ENCODE peak calls at places on chromosomes 6 and 20, in six cellular contexts. I, X, B, Z, S and D are unnamed samples.

GRCh38 chr6:56866917-56867522 is 87.9 kb upstream of the BEND6 start:
- DNase-seq in I (no peak), X (no peak), B (no peak), Z (peak; percentile 45), S (no peak), D (no peak)

GRCh38 chr6:14263881-14264424 is 146.4 kb downstream of the CD83 start:
- DNase-seq in I (no peak), X (no peak), B (no peak), Z (no peak), S (no peak), D (no peak)

GRCh38 chr20:8932192-8933150 is 136.4 kb upstream of the PLCB4 start:
- DNase-seq in I (no peak), X (no peak), B (no peak), Z (peak; percentile 85), S (no peak), D (no peak)

GRCh38 chr6:1390071-1390804 is 862 bp downstream of the FOXF2 start:
- DNase-seq in I (peak; percentile 71), X (no peak), B (no peak), Z (peak; percentile 76), S (peak; percentile 47), D (no peak)

GRCh38 chr6:39882567-39882953 is 51.7 kb downstream of the MOCS1 start:
- DNase-seq in I (no peak), X (no peak), B (no peak), Z (peak; percentile 91), S (no peak), D (no peak)

GRCh38 chr20:59661621-59662020 is 57.3 kb downstream of the PHACTR3 start:
- DNase-seq in I (no peak), X (no peak), B (no peak), Z (no peak), S (no peak), D (no peak)

GRCh38 chr20:47318596-47319516 is 37.6 kb downstream of the ZMYND8 start:
- DNase-seq in I (peak; percentile 64), X (no peak), B (no peak), Z (peak; percentile 70), S (peak; percentile 46), D (no peak)

GRCh38 chr6:107399927-107400326 is 59.4 kb downstream of the PDSS2 start:
- DNase-seq in I (no peak), X (no peak), B (no peak), Z (no peak), S (no peak), D (no peak)

GRCh38 chr6:83062225-83062624 is 3.4 kb downstream of the UBE3D start:
- DNase-seq in I (peak; percentile 16), X (no peak), B (no peak), Z (peak; percentile 36), S (no peak), D (no peak)

GRCh38 chr6:159594106-159594749 is 98.8 kb downstream of the SOD2 start:
- DNase-seq in I (no peak), X (no peak), B (no peak), Z (peak; percentile 30), S (no peak), D (no peak)

GRCh38 chr20:60332523-60332922 is 374.3 kb downstream of the CDH26 start:
- DNase-seq in I (no peak), X (no peak), B (no peak), Z (no peak), S (no peak), D (no peak)

GRCh38 chr20:35663516-35663812 is 1.2 kb downstream of the CPNE1 start:
- DNase-seq in I (no peak), X (no peak), B (no peak), Z (no peak), S (no peak), D (no peak)

GRCh38 chr6:161748535-161749386 is 474.9 kb upstream of the AGPAT4 start:
- DNase-seq in I (peak; percentile 78), X (peak; percentile 19), B (no peak), Z (peak; percentile 5), S (peak; percentile 85), D (peak; percentile 5)

GRCh38 chr20:1803216-1804128 is 91.7 kb upstream of the SIRPA start:
- DNase-seq in I (peak; percentile 87), X (no peak), B (no peak), Z (peak; percentile 70), S (peak; percentile 81), D (no peak)

GRCh38 chr20:45098096-45098773 is 2.7 kb downstream of the KCNS1 start:
- DNase-seq in I (peak; percentile 92), X (no peak), B (no peak), Z (peak; percentile 51), S (peak; percentile 65), D (no peak)

GRCh38 chr20:17845701-17846475 is 122.7 kb downstream of the SNX5 start:
- DNase-seq in I (no peak), X (no peak), B (no peak), Z (no peak), S (no peak), D (no peak)

GRCh38 chr6:114052141-114052540 is 81.2 kb upstream of the HDAC2 start:
- DNase-seq in I (no peak), X (no peak), B (no peak), Z (no peak), S (no peak), D (no peak)

GRCh38 chr20:45823949-45824835 is 2.9 kb downstream of the TNNC2 start:
- DNase-seq in I (peak; percentile 91), X (no peak), B (no peak), Z (peak; percentile 49), S (peak; percentile 37), D (no peak)

GRCh38 chr20:59806578-59806975 is 126.9 kb downstream of the SYCP2 start:
- DNase-seq in I (no peak), X (no peak), B (no peak), Z (no peak), S (no peak), D (no peak)

GRCh38 chr6:112477125-112477524 is 130.0 kb downstream of the RFPL4B start:
- DNase-seq in I (no peak), X (no peak), B (no peak), Z (no peak), S (no peak), D (no peak)

GRCh38 chr6:7621761-7622160 is 31.8 kb downstream of the SNRNP48 start:
- DNase-seq in I (no peak), X (no peak), B (no peak), Z (no peak), S (no peak), D (no peak)

GRCh38 chr20:38001981-38002380 is 31.3 kb downstream of the TTI1 start:
- DNase-seq in I (no peak), X (no peak), B (no peak), Z (no peak), S (no peak), D (no peak)

GRCh38 chr6:129096651-129097290 is 213.8 kb downstream of the LAMA2 start:
- DNase-seq in I (no peak), X (no peak), B (no peak), Z (no peak), S (no peak), D (no peak)

GRCh38 chr6:131914234-131914633 is 36.9 kb downstream of the CCN2 start:
- DNase-seq in I (no peak), X (no peak), B (no peak), Z (no peak), S (no peak), D (no peak)

GRCh38 chr6:43985329-43985728 is 141.9 kb downstream of the MRPL14 start:
- DNase-seq in I (peak; percentile 23), X (no peak), B (no peak), Z (no peak), S (no peak), D (no peak)

GRCh38 chr6:168216139-168216538 is 103.4 kb downstream of the DACT2 start:
- DNase-seq in I (peak; percentile 87), X (no peak), B (no peak), Z (no peak), S (no peak), D (no peak)

GRCh38 chr6:87756858-87757257 is 54.8 kb upstream of the AKIRIN2 start:
- DNase-seq in I (no peak), X (no peak), B (no peak), Z (peak; percentile 55), S (no peak), D (no peak)

GRCh38 chr6:11615214-11615602 is 77.7 kb downstream of the TMEM170B start:
- DNase-seq in I (no peak), X (no peak), B (no peak), Z (peak; percentile 47), S (no peak), D (no peak)

GRCh38 chr20:41308290-41308691 is 9.2 kb downstream of the ZHX3 start:
- DNase-seq in I (peak; percentile 46), X (no peak), B (no peak), Z (peak; percentile 62), S (no peak), D (no peak)

GRCh38 chr6:15087234-15087633 is 158.6 kb upstream of the JARID2 start:
- DNase-seq in I (no peak), X (no peak), B (no peak), Z (no peak), S (no peak), D (no peak)

GRCh38 chr6:147740326-147740725 is 231.8 kb downstream of the SAMD5 start:
- DNase-seq in I (no peak), X (no peak), B (no peak), Z (no peak), S (no peak), D (no peak)

GRCh38 chr6:30769088-30769852 is 24.9 kb upstream of the IER3 start:
- DNase-seq in I (peak; percentile 68), X (no peak), B (no peak), Z (peak; percentile 93), S (no peak), D (no peak)

GRCh38 chr6:135606392-135606791 is 108.9 kb upstream of the AHI1 start:
- DNase-seq in I (no peak), X (no peak), B (no peak), Z (no peak), S (no peak), D (no peak)

GRCh38 chr20:57346477-57346876 is 4.6 kb upstream of the RAE1 start:
- DNase-seq in I (peak; percentile 70), X (peak; percentile 45), B (peak; percentile 63), Z (peak; percentile 94), S (peak; percentile 82), D (no peak)

GRCh38 chr6:158621694-158622544 is 22.6 kb downstream of the DYNLT1 start:
- DNase-seq in I (no peak), X (no peak), B (no peak), Z (no peak), S (no peak), D (no peak)

GRCh38 chr6:152136449-152136825 is 329.0 kb downstream of the ESR1 start:
- DNase-seq in I (no peak), X (no peak), B (no peak), Z (no peak), S (no peak), D (no peak)

GRCh38 chr20:50169329-50169823 is 15.9 kb upstream of the PEDS1 start:
- DNase-seq in I (peak; percentile 80), X (peak; percentile 57), B (peak; percentile 64), Z (peak; percentile 88), S (peak; percentile 83), D (peak; percentile 76)